ENCODE peak calls at places on chromosomes 11 and 22, in four cellular contexts. One of them, this sample, is unnamed.

GRCh38 chr11:45067966-45068365 is 78.5 kb upstream of the PRDM11 start:
- DNase-seq in astrocyte: no peak
- DNase-seq in neural progenitor cell: no peak
- DNase-seq in mammary epithelial cell: no peak
- DNase-seq in this sample: no peak

GRCh38 chr11:73218106-73218829 is at the start of gene P2RY2:
- DNase-seq in mammary epithelial cell: peak
- DNase-seq in neural progenitor cell: peak
- DNase-seq in astrocyte: peak
- DNase-seq in this sample: no peak

GRCh38 chr11:91394718-91395414 is 829.8 kb upstream of the FAT3 start:
- DNase-seq in astrocyte: no peak
- DNase-seq in neural progenitor cell: no peak
- DNase-seq in mammary epithelial cell: no peak
- DNase-seq in this sample: no peak

GRCh38 chr11:124194696-124195418 is 11.7 kb downstream of the OR10D3 start:
- DNase-seq in neural progenitor cell: peak
- DNase-seq in astrocyte: peak
- DNase-seq in mammary epithelial cell: peak
- DNase-seq in this sample: peak

GRCh38 chr11:120632579-120632978 is 121.0 kb downstream of the GRIK4 start:
- DNase-seq in astrocyte: no peak
- DNase-seq in neural progenitor cell: no peak
- DNase-seq in mammary epithelial cell: no peak
- DNase-seq in this sample: no peak

GRCh38 chr11:131773626-131774025 is 403.2 kb downstream of the NTM start:
- DNase-seq in mammary epithelial cell: no peak
- DNase-seq in neural progenitor cell: no peak
- DNase-seq in astrocyte: no peak
- DNase-seq in this sample: no peak

GRCh38 chr11:23288001-23288783 is 427.9 kb upstream of the CCDC179 start:
- DNase-seq in mammary epithelial cell: peak
- DNase-seq in astrocyte: peak
- DNase-seq in neural progenitor cell: no peak
- DNase-seq in this sample: no peak

GRCh38 chr11:119175493-119176077 is 7.1 kb downstream of the NLRX1 start:
- DNase-seq in mammary epithelial cell: peak
- DNase-seq in neural progenitor cell: no peak
- DNase-seq in astrocyte: peak
- DNase-seq in this sample: no peak

GRCh38 chr11:103491777-103492176 is 382.6 kb downstream of the DYNC2H1 start:
- DNase-seq in mammary epithelial cell: peak
- DNase-seq in neural progenitor cell: peak
- DNase-seq in astrocyte: no peak
- DNase-seq in this sample: no peak

GRCh38 chr11:3091081-3091845 is 34.0 kb upstream of the CARS1 start:
- DNase-seq in astrocyte: no peak
- DNase-seq in mammary epithelial cell: no peak
- DNase-seq in neural progenitor cell: no peak
- DNase-seq in this sample: peak

GRCh38 chr22:25137577-25138525 is 61.8 kb upstream of the CRYBB3 start:
- DNase-seq in astrocyte: no peak
- DNase-seq in neural progenitor cell: no peak
- DNase-seq in mammary epithelial cell: no peak
- DNase-seq in this sample: no peak

GRCh38 chr11:19164230-19164855 is 37.4 kb downstream of the CSRP3 start:
- DNase-seq in mammary epithelial cell: no peak
- DNase-seq in astrocyte: no peak
- DNase-seq in neural progenitor cell: no peak
- DNase-seq in this sample: no peak

GRCh38 chr11:70603756-70604211 is 205.5 kb downstream of the CTTN start:
- DNase-seq in mammary epithelial cell: peak
- DNase-seq in astrocyte: no peak
- DNase-seq in neural progenitor cell: no peak
- DNase-seq in this sample: no peak

GRCh38 chr11:46345131-46345597 is 2.1 kb upstream of the DGKZ start:
- DNase-seq in neural progenitor cell: peak
- DNase-seq in mammary epithelial cell: peak
- DNase-seq in astrocyte: no peak
- DNase-seq in this sample: no peak

GRCh38 chr11:87038235-87038960 is 664 bp downstream of the TMEM135 start:
- DNase-seq in neural progenitor cell: no peak
- DNase-seq in astrocyte: no peak
- DNase-seq in mammary epithelial cell: no peak
- DNase-seq in this sample: no peak

GRCh38 chr11:68525930-68526329 is 65.4 kb downstream of the PPP6R3 start:
- DNase-seq in mammary epithelial cell: peak
- DNase-seq in neural progenitor cell: no peak
- DNase-seq in astrocyte: peak
- DNase-seq in this sample: no peak

GRCh38 chr11:110373061-110373702 is 56.6 kb upstream of the FDX1 start:
- DNase-seq in mammary epithelial cell: peak
- DNase-seq in astrocyte: peak
- DNase-seq in neural progenitor cell: no peak
- DNase-seq in this sample: no peak
- H3K27ac ChIP-seq in mammary epithelial cell: no peak
- H3K27ac ChIP-seq in astrocyte: no peak
- H3K27ac ChIP-seq in neural progenitor cell: no peak
- H3K27ac ChIP-seq in this sample: no peak

DNA sequence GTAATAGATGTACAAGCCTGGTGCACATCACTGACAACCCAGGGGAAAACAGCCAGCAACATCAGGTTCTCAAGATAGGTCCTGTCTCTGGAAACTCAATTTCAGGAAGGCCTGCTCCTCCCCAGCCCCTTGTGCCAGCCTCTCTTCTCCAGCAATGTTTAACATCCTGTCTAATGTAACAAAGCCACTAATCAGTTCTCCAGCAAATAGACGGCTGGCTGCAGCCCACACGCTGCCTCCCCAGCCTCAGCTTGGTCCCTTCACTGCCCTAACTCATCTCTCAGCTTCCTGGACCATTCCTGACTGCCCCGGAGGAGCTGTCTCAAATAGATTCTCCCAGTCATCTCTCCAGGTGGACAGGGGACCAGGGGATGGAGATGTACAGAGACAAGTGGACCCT is 37.8 kb downstream of the RPL27A start:
- DNase-seq in neural progenitor cell: no peak
- DNase-seq in mammary epithelial cell: no peak
- DNase-seq in astrocyte: no peak
- DNase-seq in this sample: no peak
- H3K9ac ChIP-seq in neural progenitor cell: no peak
- H3K9ac ChIP-seq in mammary epithelial cell: no peak
- H3K9ac ChIP-seq in astrocyte: peak
- H3K9ac ChIP-seq in this sample: no peak

GRCh38 chr22:17370766-17371181 is 1.5 kb downstream of the CECR2 start:
- DNase-seq in neural progenitor cell: no peak
- DNase-seq in astrocyte: no peak
- DNase-seq in mammary epithelial cell: no peak
- DNase-seq in this sample: no peak
- TF ChIP-seq EZH2 in neural progenitor cell: no peak
- TF ChIP-seq EZH2 in astrocyte: peak
- TF ChIP-seq EZH2 in mammary epithelial cell: peak
- TF ChIP-seq EZH2 in this sample: no peak

GRCh38 chr22:36662981-36663380 is 40.6 kb downstream of the CACNG2 start:
- DNase-seq in mammary epithelial cell: no peak
- DNase-seq in neural progenitor cell: no peak
- DNase-seq in astrocyte: no peak
- DNase-seq in this sample: no peak

GRCh38 chr22:36660510-36660840 is 43.1 kb downstream of the CACNG2 start:
- DNase-seq in mammary epithelial cell: peak
- DNase-seq in astrocyte: no peak
- DNase-seq in neural progenitor cell: no peak
- DNase-seq in this sample: no peak

GRCh38 chr22:36659762-36660509 is 43.6 kb downstream of the CACNG2 start:
- DNase-seq in neural progenitor cell: no peak
- DNase-seq in mammary epithelial cell: peak
- DNase-seq in astrocyte: peak
- DNase-seq in this sample: no peak

GRCh38 chr22:36660931-36661330 is 42.6 kb downstream of the CACNG2 start:
- DNase-seq in astrocyte: no peak
- DNase-seq in neural progenitor cell: no peak
- DNase-seq in mammary epithelial cell: no peak
- DNase-seq in this sample: no peak

DNA sequence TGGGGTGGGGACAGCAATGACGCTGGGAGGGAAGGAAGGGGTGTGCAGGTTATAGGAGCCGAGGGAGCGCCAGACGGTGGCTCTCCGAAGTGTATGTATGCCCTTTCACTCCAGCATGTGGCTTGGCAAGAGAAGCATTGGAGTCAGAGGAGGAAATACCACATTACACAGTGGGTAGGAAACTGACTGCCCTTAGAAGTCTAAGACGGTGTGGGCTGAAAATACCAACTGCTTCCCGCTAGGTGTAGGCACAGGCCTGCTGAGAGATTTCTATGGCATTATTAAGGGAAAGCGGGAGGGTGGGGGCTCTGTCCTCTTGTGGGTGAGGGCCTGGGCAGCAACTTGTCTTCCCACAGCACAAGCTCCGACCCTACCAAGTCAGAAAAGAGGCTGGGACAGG is 44.7 kb downstream of the CACNG2 start:
- DNase-seq in mammary epithelial cell: peak
- DNase-seq in neural progenitor cell: no peak
- DNase-seq in astrocyte: peak
- DNase-seq in this sample: no peak
- H3K27ac ChIP-seq in mammary epithelial cell: no peak
- H3K27ac ChIP-seq in neural progenitor cell: no peak
- H3K27ac ChIP-seq in astrocyte: no peak
- H3K27ac ChIP-seq in this sample: no peak

GRCh38 chr22:42313804-42314581 is 43.5 kb upstream of the TCF20 start:
- DNase-seq in mammary epithelial cell: peak
- DNase-seq in astrocyte: peak
- DNase-seq in neural progenitor cell: peak
- DNase-seq in this sample: no peak
- H3K9ac ChIP-seq in mammary epithelial cell: no peak
- H3K9ac ChIP-seq in astrocyte: no peak
- H3K9ac ChIP-seq in neural progenitor cell: no peak
- H3K9ac ChIP-seq in this sample: no peak

DNA sequence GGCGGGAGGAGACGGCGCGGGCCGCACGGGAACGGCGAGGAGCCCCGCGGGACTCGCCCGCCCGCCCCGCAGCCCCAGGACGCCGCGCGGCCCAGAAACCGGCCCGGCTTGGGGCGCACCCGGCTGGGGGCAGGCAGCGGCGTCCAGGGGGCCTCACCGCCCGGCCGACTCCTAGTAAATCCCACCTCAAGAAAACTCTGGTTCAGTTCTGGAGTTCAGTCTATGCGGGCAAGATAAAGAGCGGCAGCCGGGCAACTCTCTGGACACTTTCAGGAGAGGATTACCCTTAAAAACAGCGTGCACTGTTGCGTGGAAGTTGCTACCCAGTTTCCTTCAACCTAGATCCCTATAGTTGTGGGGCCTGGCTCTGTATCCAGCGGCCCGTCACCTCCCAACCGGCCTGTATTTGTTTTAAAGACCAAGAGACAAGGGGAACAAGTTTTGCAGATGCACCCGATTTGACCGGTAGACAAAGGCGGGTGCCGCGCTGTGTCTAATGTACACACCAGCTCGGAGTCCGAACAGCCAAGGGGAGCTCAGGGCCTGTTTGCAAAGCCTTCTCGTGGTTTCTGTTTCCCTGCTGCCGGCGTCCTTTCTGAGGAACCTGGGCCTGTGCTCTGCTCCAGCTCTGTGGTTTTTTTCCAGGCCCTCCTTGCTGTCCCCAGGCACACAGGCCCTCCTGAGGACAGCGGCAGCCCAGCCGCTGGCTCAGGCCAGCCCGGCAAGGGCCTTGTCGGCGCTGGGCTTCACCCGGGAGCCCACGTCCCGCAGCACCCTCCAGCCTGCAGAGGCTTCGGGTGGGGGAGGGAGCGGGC is 1.1 kb downstream of the TBX1 start:
- DNase-seq in neural progenitor cell: peak
- DNase-seq in astrocyte: no peak
- DNase-seq in mammary epithelial cell: no peak
- DNase-seq in this sample: no peak
- TF ChIP-seq EZH2 in neural progenitor cell: peak
- TF ChIP-seq EZH2 in astrocyte: peak
- TF ChIP-seq EZH2 in mammary epithelial cell: no peak
- TF ChIP-seq EZH2 in this sample: no peak

DNA sequence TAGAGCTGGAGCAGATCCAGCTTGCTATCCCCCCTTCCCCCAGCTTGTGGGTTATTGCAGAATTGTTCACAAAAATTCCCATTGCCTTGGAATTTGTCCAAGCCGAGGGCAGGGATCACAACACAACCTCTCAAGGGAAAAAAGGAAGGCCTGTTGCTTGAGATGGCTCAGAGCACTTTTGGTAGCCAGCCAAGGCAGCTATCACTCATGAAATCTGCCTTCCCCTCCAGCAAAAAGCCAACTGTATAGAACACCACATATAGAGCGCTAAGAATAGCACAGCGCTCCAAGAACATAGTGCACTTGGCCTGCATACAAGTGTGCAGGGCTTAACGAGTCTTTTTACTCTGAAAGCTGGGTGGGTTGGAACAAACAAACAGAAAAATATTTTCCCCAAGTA is 46.2 kb downstream of the FAM83F start:
- DNase-seq in neural progenitor cell: no peak
- DNase-seq in mammary epithelial cell: peak
- DNase-seq in astrocyte: no peak
- DNase-seq in this sample: no peak
- H3K27ac ChIP-seq in neural progenitor cell: no peak
- H3K27ac ChIP-seq in mammary epithelial cell: no peak
- H3K27ac ChIP-seq in astrocyte: no peak
- H3K27ac ChIP-seq in this sample: no peak

GRCh38 chr22:26433805-26434204 is 4.7 kb downstream of the ASPHD2 start:
- DNase-seq in mammary epithelial cell: no peak
- DNase-seq in neural progenitor cell: no peak
- DNase-seq in astrocyte: no peak
- DNase-seq in this sample: no peak

GRCh38 chr22:26438006-26438405 is 8.9 kb downstream of the ASPHD2 start:
- DNase-seq in astrocyte: no peak
- DNase-seq in neural progenitor cell: peak
- DNase-seq in mammary epithelial cell: no peak
- DNase-seq in this sample: no peak

GRCh38 chr22:26432619-26433311 is 3.7 kb downstream of the ASPHD2 start:
- DNase-seq in astrocyte: no peak
- DNase-seq in mammary epithelial cell: no peak
- DNase-seq in neural progenitor cell: no peak
- DNase-seq in this sample: no peak

GRCh38 chr22:26436903-26437515 is 7.9 kb downstream of the ASPHD2 start:
- DNase-seq in neural progenitor cell: no peak
- DNase-seq in mammary epithelial cell: no peak
- DNase-seq in astrocyte: no peak
- DNase-seq in this sample: no peak

GRCh38 chr22:26435327-26436093 is 6.5 kb downstream of the ASPHD2 start:
- DNase-seq in astrocyte: no peak
- DNase-seq in mammary epithelial cell: no peak
- DNase-seq in neural progenitor cell: no peak
- DNase-seq in this sample: no peak
- H3K9ac ChIP-seq in astrocyte: no peak
- H3K9ac ChIP-seq in mammary epithelial cell: no peak
- H3K9ac ChIP-seq in neural progenitor cell: no peak
- H3K9ac ChIP-seq in this sample: no peak

This sample was measured in DND-41.